ENCODE peak calls at places on chromosomes 7 and 10, in four cellular contexts. One of them, this sample, is unnamed.
A peak's percentile ranks its signal among the peaks of the same experiment; 100 is the strongest.

GRCh38 chr7:159048656-159049055 is 96.0 kb downstream of the VIPR2 start:
- DNase-seq in cardiac fibroblast: no peak
- DNase-seq in BJ: no peak
- DNase-seq in esophagus squamous epithelium: no peak
- DNase-seq in this sample: no peak

GRCh38 chr10:102335184-102335583 is 60.3 kb upstream of the NFKB2 start:
- DNase-seq in esophagus squamous epithelium: no peak
- DNase-seq in cardiac fibroblast: peak; percentile 38
- DNase-seq in BJ: no peak
- DNase-seq in this sample: no peak

GRCh38 chr10:30834143-30834542 is 197.5 kb downstream of the ZNF438 start:
- DNase-seq in cardiac fibroblast: no peak
- DNase-seq in esophagus squamous epithelium: no peak
- DNase-seq in BJ: no peak
- DNase-seq in this sample: no peak

GRCh38 chr10:23432639-23433038 is 6.2 kb upstream of the OTUD1 start:
- DNase-seq in esophagus squamous epithelium: no peak
- DNase-seq in BJ: no peak
- DNase-seq in cardiac fibroblast: peak; percentile 9
- DNase-seq in this sample: no peak

GRCh38 chr10:7035111-7035761 is 375.6 kb downstream of the SFMBT2 start:
- DNase-seq in esophagus squamous epithelium: no peak
- DNase-seq in BJ: no peak
- DNase-seq in cardiac fibroblast: no peak
- DNase-seq in this sample: no peak

GRCh38 chr10:123135415-123136141 is at the start of gene HMX3:
- DNase-seq in esophagus squamous epithelium: no peak
- DNase-seq in cardiac fibroblast: peak; percentile 51
- DNase-seq in BJ: no peak
- DNase-seq in this sample: no peak

GRCh38 chr7:142938611-142939010 is 673 bp upstream of the LLCFC1 start:
- DNase-seq in BJ: no peak
- DNase-seq in cardiac fibroblast: no peak
- DNase-seq in esophagus squamous epithelium: no peak
- DNase-seq in this sample: no peak

GRCh38 chr10:78774614-78774998 is 294.2 kb upstream of the ZMIZ1 start:
- DNase-seq in esophagus squamous epithelium: no peak
- DNase-seq in BJ: no peak
- DNase-seq in cardiac fibroblast: no peak
- DNase-seq in this sample: no peak

GRCh38 chr10:112383325-112383724 is 9.4 kb downstream of the ACSL5 start:
- DNase-seq in esophagus squamous epithelium: no peak
- DNase-seq in BJ: no peak
- DNase-seq in cardiac fibroblast: peak; percentile 53
- DNase-seq in this sample: no peak

GRCh38 chr10:7117806-7118674 is 292.8 kb downstream of the SFMBT2 start:
- DNase-seq in cardiac fibroblast: no peak
- DNase-seq in BJ: no peak
- DNase-seq in esophagus squamous epithelium: no peak
- DNase-seq in this sample: no peak

GRCh38 chr7:120272261-120272895 is 597 bp upstream of the KCND2 start:
- DNase-seq in esophagus squamous epithelium: no peak
- DNase-seq in BJ: no peak
- DNase-seq in cardiac fibroblast: peak; percentile 73
- DNase-seq in this sample: peak; percentile 20

GRCh38 chr10:95273393-95274312 is 17.1 kb downstream of the PDLIM1 start:
- DNase-seq in cardiac fibroblast: peak; percentile 84
- DNase-seq in esophagus squamous epithelium: no peak
- DNase-seq in BJ: peak; percentile 90
- DNase-seq in this sample: peak; percentile 46

GRCh38 chr7:151006590-151007300 is 15.9 kb downstream of the NOS3 start:
- DNase-seq in cardiac fibroblast: no peak
- DNase-seq in esophagus squamous epithelium: no peak
- DNase-seq in BJ: no peak
- DNase-seq in this sample: no peak

GRCh38 chr10:50431791-50432190 is 180.5 kb upstream of the ASAH2 start:
- DNase-seq in esophagus squamous epithelium: no peak
- DNase-seq in cardiac fibroblast: peak; percentile 58
- DNase-seq in BJ: no peak
- DNase-seq in this sample: peak; percentile 24

GRCh38 chr7:101896312-101896711 is 78.9 kb downstream of the CUX1 start:
- DNase-seq in cardiac fibroblast: no peak
- DNase-seq in BJ: no peak
- DNase-seq in esophagus squamous epithelium: no peak
- DNase-seq in this sample: no peak

GRCh38 chr7:34612671-34613070 is 45.3 kb upstream of the NPSR1 start:
- DNase-seq in cardiac fibroblast: peak; percentile 2
- DNase-seq in esophagus squamous epithelium: no peak
- DNase-seq in BJ: no peak
- DNase-seq in this sample: peak; percentile 2

GRCh38 chr10:117360994-117361667 is 14.1 kb downstream of the PDZD8 start:
- DNase-seq in esophagus squamous epithelium: no peak
- DNase-seq in BJ: no peak
- DNase-seq in cardiac fibroblast: peak; percentile 63
- DNase-seq in this sample: no peak

GRCh38 chr10:75755528-75755927 is 324.1 kb downstream of the LRMDA start:
- DNase-seq in esophagus squamous epithelium: no peak
- DNase-seq in cardiac fibroblast: no peak
- DNase-seq in BJ: no peak
- DNase-seq in this sample: no peak

GRCh38 chr7:85178531-85179298 is 8.1 kb downstream of the SEMA3D start:
- DNase-seq in BJ: no peak
- DNase-seq in cardiac fibroblast: no peak
- DNase-seq in esophagus squamous epithelium: no peak
- DNase-seq in this sample: no peak

GRCh38 chr10:49608925-49609282 is 1.2 kb upstream of the SLC18A3 start:
- DNase-seq in esophagus squamous epithelium: no peak
- DNase-seq in BJ: no peak
- DNase-seq in cardiac fibroblast: no peak
- DNase-seq in this sample: no peak

GRCh38 chr7:157625973-157626790 is 289.4 kb downstream of the DNAJB6 start:
- DNase-seq in cardiac fibroblast: no peak
- DNase-seq in BJ: no peak
- DNase-seq in esophagus squamous epithelium: no peak
- DNase-seq in this sample: no peak

GRCh38 chr7:73740771-73741170 is 2.2 kb upstream of the ABHD11 start:
- DNase-seq in cardiac fibroblast: no peak
- DNase-seq in esophagus squamous epithelium: no peak
- DNase-seq in BJ: no peak
- DNase-seq in this sample: no peak

GRCh38 chr10:101293007-101293723 is 60.8 kb upstream of the BTRC start:
- DNase-seq in cardiac fibroblast: no peak
- DNase-seq in esophagus squamous epithelium: no peak
- DNase-seq in BJ: no peak
- DNase-seq in this sample: no peak

GRCh38 chr7:99489235-99489634 is 10.8 kb downstream of the ZNF394 start:
- DNase-seq in BJ: no peak
- DNase-seq in esophagus squamous epithelium: no peak
- DNase-seq in cardiac fibroblast: no peak
- DNase-seq in this sample: no peak

GRCh38 chr10:132842397-132842796 is 56.5 kb upstream of the NKX6-2 start:
- DNase-seq in esophagus squamous epithelium: no peak
- DNase-seq in BJ: no peak
- DNase-seq in cardiac fibroblast: no peak
- DNase-seq in this sample: no peak

GRCh38 chr10:68334672-68335467 is 2.1 kb upstream of the PBLD start:
- DNase-seq in BJ: no peak
- DNase-seq in cardiac fibroblast: no peak
- DNase-seq in esophagus squamous epithelium: no peak
- DNase-seq in this sample: no peak

GRCh38 chr7:36367561-36367889 is 22.1 kb upstream of the ANLN start:
- DNase-seq in cardiac fibroblast: no peak
- DNase-seq in esophagus squamous epithelium: no peak
- DNase-seq in BJ: no peak
- DNase-seq in this sample: no peak

GRCh38 chr10:98745645-98746044 is 298.9 kb upstream of the HPS1 start:
- DNase-seq in esophagus squamous epithelium: no peak
- DNase-seq in cardiac fibroblast: no peak
- DNase-seq in BJ: no peak
- DNase-seq in this sample: no peak

GRCh38 chr10:60856405-60856804 is 78.1 kb downstream of the CDK1 start:
- DNase-seq in esophagus squamous epithelium: no peak
- DNase-seq in cardiac fibroblast: no peak
- DNase-seq in BJ: no peak
- DNase-seq in this sample: no peak

GRCh38 chr7:36040679-36041078 is 112.4 kb upstream of the EEPD1 start:
- DNase-seq in BJ: no peak
- DNase-seq in esophagus squamous epithelium: no peak
- DNase-seq in cardiac fibroblast: peak; percentile 66
- DNase-seq in this sample: no peak

GRCh38 chr10:118501171-118501570 is 94.3 kb downstream of the PRLHR start:
- DNase-seq in esophagus squamous epithelium: no peak
- DNase-seq in BJ: no peak
- DNase-seq in cardiac fibroblast: peak; percentile 13
- DNase-seq in this sample: no peak

GRCh38 chr10:108208732-108209131 is 1044.2 kb upstream of the SORCS1 start:
- DNase-seq in cardiac fibroblast: no peak
- DNase-seq in BJ: no peak
- DNase-seq in esophagus squamous epithelium: no peak
- DNase-seq in this sample: no peak

GRCh38 chr7:13829914-13830603 is 159.4 kb downstream of the ETV1 start:
- DNase-seq in cardiac fibroblast: peak; percentile 97
- DNase-seq in esophagus squamous epithelium: no peak
- DNase-seq in BJ: no peak
- DNase-seq in this sample: peak; percentile 77

GRCh38 chr7:152871678-152872060 is 112.1 kb downstream of the ACTR3B start:
- DNase-seq in cardiac fibroblast: no peak
- DNase-seq in BJ: no peak
- DNase-seq in esophagus squamous epithelium: no peak
- DNase-seq in this sample: no peak

GRCh38 chr7:40979296-40979695 is 723.6 kb downstream of the INHBA start:
- DNase-seq in esophagus squamous epithelium: no peak
- DNase-seq in cardiac fibroblast: no peak
- DNase-seq in BJ: no peak
- DNase-seq in this sample: no peak

GRCh38 chr7:50749908-50750307 is 32.8 kb downstream of the GRB10 start:
- DNase-seq in cardiac fibroblast: no peak
- DNase-seq in BJ: no peak
- DNase-seq in esophagus squamous epithelium: no peak
- DNase-seq in this sample: no peak

GRCh38 chr10:2986341-2986933 is 80.9 kb upstream of the PFKP start:
- DNase-seq in BJ: no peak
- DNase-seq in cardiac fibroblast: no peak
- DNase-seq in esophagus squamous epithelium: no peak
- DNase-seq in this sample: no peak
- H3K4me3 ChIP-seq in BJ: no peak overlapping the region
- H3K4me3 ChIP-seq in cardiac fibroblast: no peak overlapping the region
- H3K4me3 ChIP-seq in esophagus squamous epithelium: peak overlapping the region; percentile 41
- H3K4me3 ChIP-seq in this sample: no peak overlapping the region

DNA sequence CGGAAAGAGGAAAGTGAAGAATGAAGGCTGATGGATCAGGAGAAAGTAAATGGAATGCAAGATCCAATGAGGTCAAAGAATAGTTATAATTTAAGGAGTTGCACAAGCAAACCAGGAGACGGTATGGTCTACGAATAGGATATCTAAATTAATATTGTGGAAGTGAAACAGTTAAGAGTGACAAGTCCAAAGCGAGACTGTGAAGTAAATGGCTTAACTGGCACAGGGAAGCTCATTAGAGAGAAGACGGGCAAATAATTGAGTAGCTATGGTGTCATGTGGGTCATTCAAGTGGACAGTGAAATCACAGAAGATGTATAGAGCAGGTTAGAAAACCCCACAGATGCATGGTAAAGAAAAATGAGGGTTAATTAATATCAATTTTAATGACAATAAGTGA is 3.2 kb downstream of the CYP51A1 start:
- DNase-seq in esophagus squamous epithelium: no peak
- DNase-seq in BJ: no peak
- DNase-seq in cardiac fibroblast: no peak
- DNase-seq in this sample: no peak
- H3K4me3 ChIP-seq in esophagus squamous epithelium: no peak overlapping the region
- H3K4me3 ChIP-seq in BJ: no peak overlapping the region
- H3K4me3 ChIP-seq in cardiac fibroblast: no peak overlapping the region
- H3K4me3 ChIP-seq in this sample: no peak overlapping the region

DNA sequence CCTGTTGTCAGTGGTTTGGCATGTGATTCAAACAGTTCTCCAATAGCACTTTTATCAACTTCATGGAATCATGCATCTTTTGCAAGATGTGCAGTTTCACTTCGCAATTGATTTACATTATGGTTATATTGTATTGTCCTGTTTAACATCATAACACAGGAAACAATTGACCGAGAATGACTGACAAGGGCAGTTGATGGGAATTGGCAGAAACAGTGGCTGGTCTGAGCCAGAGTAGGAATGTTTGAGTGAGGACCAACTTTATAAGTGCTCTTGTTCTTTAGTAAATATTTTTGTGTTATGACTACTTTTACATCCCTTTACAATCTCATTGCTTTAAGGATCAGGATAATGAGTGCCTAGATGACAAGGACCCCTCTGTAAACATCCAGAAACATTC is 2.2 kb downstream of the KLHL7 start:
- DNase-seq in cardiac fibroblast: no peak
- DNase-seq in BJ: no peak
- DNase-seq in esophagus squamous epithelium: no peak
- DNase-seq in this sample: no peak
- H3K4me3 ChIP-seq in cardiac fibroblast: no peak overlapping the region
- H3K4me3 ChIP-seq in BJ: no peak overlapping the region
- H3K4me3 ChIP-seq in esophagus squamous epithelium: peak overlapping the region; percentile 97
- H3K4me3 ChIP-seq in this sample: peak overlapping the region; percentile 73

GRCh38 chr7:11818281-11818680 is 13.7 kb downstream of the THSD7A start:
- DNase-seq in cardiac fibroblast: no peak
- DNase-seq in esophagus squamous epithelium: no peak
- DNase-seq in BJ: no peak
- DNase-seq in this sample: no peak

GRCh38 chr7:11817111-11817710 is 14.8 kb downstream of the THSD7A start:
- DNase-seq in BJ: no peak
- DNase-seq in cardiac fibroblast: no peak
- DNase-seq in esophagus squamous epithelium: no peak
- DNase-seq in this sample: no peak

DNA sequence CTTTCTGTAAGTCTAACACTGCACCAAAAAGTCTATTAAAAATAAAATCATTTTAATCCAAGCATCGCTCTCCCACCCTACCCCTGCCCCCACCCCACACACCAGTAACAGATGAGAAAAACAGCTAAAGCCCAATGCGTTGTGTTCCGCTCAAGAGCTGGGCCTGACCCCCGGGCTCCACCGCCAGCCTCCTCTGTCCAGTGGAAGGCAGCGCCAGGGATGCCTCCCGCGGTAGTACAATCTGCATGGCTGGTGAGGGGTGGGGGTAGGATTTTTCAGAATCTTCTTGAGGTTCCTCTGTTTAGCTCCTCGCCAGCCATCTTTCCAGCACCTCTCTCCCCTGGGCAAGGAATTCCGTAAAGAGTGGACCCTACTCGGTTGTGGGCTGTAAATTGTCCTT is 12.1 kb downstream of the THSD7A start:
- DNase-seq in cardiac fibroblast: no peak
- DNase-seq in esophagus squamous epithelium: no peak
- DNase-seq in BJ: no peak
- DNase-seq in this sample: no peak
- H3K4me3 ChIP-seq in cardiac fibroblast: no peak overlapping the region
- H3K4me3 ChIP-seq in esophagus squamous epithelium: no peak overlapping the region
- H3K4me3 ChIP-seq in BJ: no peak overlapping the region
- H3K4me3 ChIP-seq in this sample: no peak overlapping the region

This sample was measured in skeletal muscle cell.